ENCODE peak calls at places on chromosomes 7 and 10, in six cellular contexts. N is K562, S is cardiac fibroblast, I is PC-9, C is left ventricle myocardium inferior, Z is fibroblast of pulmonary artery. W is an unnamed sample.

GRCh38 chr7:101200862-101201599 is at the start of gene MOGAT3:
- DNase-seq in N (peak), S (no peak), I (peak), C (no peak), Z (no peak), W (no peak)

GRCh38 chr10:44801383-44802327 is 109.5 kb upstream of the TMEM72 start:
- DNase-seq in N (no peak), S (peak), I (peak), C (peak), Z (peak), W (peak)

GRCh38 chr7:14377646-14378266 is 388.3 kb upstream of the ETV1 start:
- DNase-seq in N (no peak), S (peak), I (no peak), C (no peak), Z (peak), W (peak)

GRCh38 chr10:127552446-127552845 is 3.3 kb downstream of the NPS start:
- DNase-seq in N (no peak), S (no peak), I (no peak), C (no peak), Z (no peak), W (no peak)

GRCh38 chr10:93775330-93775729 is 17.6 kb downstream of the LGI1 start:
- DNase-seq in N (no peak), S (no peak), I (no peak), C (no peak), Z (no peak), W (no peak)

GRCh38 chr10:109956454-109957091 is 33.3 kb upstream of the XPNPEP1 start:
- DNase-seq in N (peak), S (peak), I (no peak), C (no peak), Z (peak), W (peak)

GRCh38 chr7:39022796-39023195 is 45.1 kb downstream of the POU6F2 start:
- DNase-seq in N (no peak), S (no peak), I (no peak), C (no peak), Z (no peak), W (no peak)

GRCh38 chr7:116984917-116985316 is 31.6 kb downstream of the ST7 start:
- DNase-seq in N (peak), S (peak), I (no peak), C (no peak), Z (peak), W (peak)

GRCh38 chr10:28677889-28678686 is 767 bp downstream of the BAMBI start:
- DNase-seq in N (peak), S (peak), I (no peak), C (peak), Z (peak), W (peak)

GRCh38 chr10:2111936-2112335 is 374.6 kb upstream of the ADARB2 start:
- DNase-seq in N (no peak), S (peak), I (no peak), C (no peak), Z (no peak), W (peak)

GRCh38 chr7:1536768-1537630 is 6.5 kb downstream of the MAFK start:
- DNase-seq in N (peak), S (peak), I (peak), C (peak), Z (peak), W (peak)

GRCh38 chr7:64618785-64619456 is 47.0 kb upstream of the ZNF107 start:
- DNase-seq in N (peak), S (peak), I (peak), C (no peak), Z (peak), W (peak)

GRCh38 chr7:27082171-27082570 is 13.6 kb downstream of the HOXA1 start:
- DNase-seq in N (no peak), S (no peak), I (peak), C (no peak), Z (no peak), W (no peak)

GRCh38 chr10:88089498-88089897 is 226.1 kb downstream of the PTEN start:
- DNase-seq in N (no peak), S (no peak), I (no peak), C (no peak), Z (no peak), W (no peak)

GRCh38 chr7:33886100-33886623 is 19.2 kb upstream of the BMPER start:
- DNase-seq in N (peak), S (no peak), I (no peak), C (no peak), Z (no peak), W (peak)

GRCh38 chr10:16867990-16868389 is 50.8 kb upstream of the RSU1 start:
- DNase-seq in N (no peak), S (no peak), I (no peak), C (no peak), Z (no peak), W (no peak)

GRCh38 chr10:2464476-2464875 is 602.9 kb upstream of the PFKP start:
- DNase-seq in N (no peak), S (no peak), I (no peak), C (no peak), Z (no peak), W (no peak)

GRCh38 chr7:80816806-80817205 is 102.0 kb downstream of the SEMA3C start:
- DNase-seq in N (no peak), S (no peak), I (no peak), C (no peak), Z (no peak), W (no peak)

GRCh38 chr10:127853868-127854768 is 38.6 kb downstream of the CLRN3 start:
- DNase-seq in N (peak), S (peak), I (peak), C (peak), Z (peak), W (peak)

GRCh38 chr7:36198854-36199266 is 45.8 kb downstream of the EEPD1 start:
- DNase-seq in N (no peak), S (no peak), I (no peak), C (no peak), Z (no peak), W (no peak)

GRCh38 chr7:100882769-100883526 is 6.6 kb downstream of the UFSP1 start:
- DNase-seq in N (no peak), S (no peak), I (no peak), C (no peak), Z (no peak), W (no peak)

GRCh38 chr10:99530108-99531025 is 2.4 kb upstream of the NKX2-3 start:
- DNase-seq in N (no peak), S (no peak), I (no peak), C (no peak), Z (no peak), W (no peak)
- H3K4me3 ChIP-seq in N (no peak), S (no peak), I (no peak), C (peak), Z (no peak), W (no peak)

GRCh38 chr10:80457554-80458262 is 3.6 kb downstream of the TSPAN14 start:
- DNase-seq in N (no peak), S (no peak), I (no peak), C (no peak), Z (no peak), W (no peak)
- TF ChIP-seq CTCF in N (peak), S (no peak), I (peak), C (no peak), Z (no peak), W (no peak)

DNA sequence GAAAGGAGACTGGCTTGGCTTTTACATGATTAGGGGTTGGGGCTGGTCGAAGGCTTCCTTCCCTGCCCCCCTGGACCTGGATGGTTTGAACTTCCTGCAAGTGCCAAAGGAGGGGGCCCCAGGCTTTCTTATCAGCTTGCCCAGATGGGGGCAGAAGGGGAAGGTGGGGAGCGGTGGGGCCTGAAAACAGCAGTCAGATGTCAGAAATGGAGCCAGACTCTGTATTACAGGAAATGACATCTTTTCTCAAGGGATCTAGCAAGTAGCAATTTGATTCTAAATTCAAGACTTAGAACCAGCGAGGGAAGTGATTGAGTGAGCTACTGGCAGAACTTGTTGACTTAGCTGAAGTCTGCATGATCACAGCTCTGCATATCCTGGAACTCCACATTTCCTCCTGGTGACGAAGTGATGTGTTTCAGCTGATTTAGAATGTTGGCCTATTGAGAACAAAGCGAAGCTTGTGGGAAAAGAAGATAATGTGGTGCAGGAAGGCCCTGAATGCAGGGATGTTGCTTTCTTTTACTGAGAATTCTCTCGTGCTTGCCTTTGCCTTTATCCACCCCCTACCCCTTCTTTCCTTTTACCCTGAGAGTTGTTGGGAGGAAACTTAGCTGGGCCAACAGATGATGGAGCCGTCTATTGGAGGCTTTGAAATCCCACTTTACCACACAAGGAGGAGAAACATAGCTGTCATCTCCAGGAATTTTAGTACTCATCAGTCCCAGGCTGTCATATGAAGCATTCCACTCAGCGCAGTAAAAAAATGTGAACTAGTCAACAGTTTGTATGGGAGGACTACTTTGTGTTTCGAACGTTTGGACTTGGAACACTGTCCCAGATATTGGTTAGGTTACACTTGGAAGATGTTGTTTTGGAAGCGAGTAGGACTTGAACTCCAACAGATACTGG is 43.2 kb downstream of the CCNY start:
- DNase-seq in N (peak), S (peak), I (no peak), C (peak), Z (peak), W (peak)
- H3K4me3 ChIP-seq in N (peak), S (no peak), I (no peak), C (peak), Z (peak), W (no peak)

GRCh38 chr7:99038086-99038855 is 105.6 kb downstream of the SMURF1 start:
- DNase-seq in N (no peak), S (no peak), I (no peak), C (no peak), Z (no peak), W (no peak)

GRCh38 chr7:99037327-99037940 is 106.5 kb downstream of the SMURF1 start:
- DNase-seq in N (no peak), S (no peak), I (no peak), C (no peak), Z (no peak), W (no peak)

GRCh38 chr7:99034932-99035722 is 108.8 kb downstream of the SMURF1 start:
- DNase-seq in N (no peak), S (no peak), I (no peak), C (no peak), Z (no peak), W (no peak)

GRCh38 chr7:99035723-99036530 is 108.0 kb downstream of the SMURF1 start:
- DNase-seq in N (no peak), S (no peak), I (no peak), C (no peak), Z (no peak), W (no peak)

GRCh38 chr7:99036531-99037175 is 107.3 kb downstream of the SMURF1 start:
- DNase-seq in N (peak), S (peak), I (no peak), C (no peak), Z (peak), W (peak)
- TF ChIP-seq CTCF in N (peak), S (peak), I (peak), C (peak), Z (peak), W (peak)

GRCh38 chr7:42233939-42234338 is 3.1 kb downstream of the GLI3 start:
- DNase-seq in N (no peak), S (peak), I (no peak), C (no peak), Z (peak), W (peak)

GRCh38 chr7:42233166-42233565 is 3.8 kb downstream of the GLI3 start:
- DNase-seq in N (no peak), S (peak), I (no peak), C (no peak), Z (peak), W (no peak)

GRCh38 chr7:42232275-42232674 is 4.7 kb downstream of the GLI3 start:
- DNase-seq in N (no peak), S (peak), I (no peak), C (no peak), Z (peak), W (no peak)

GRCh38 chr7:42227931-42228591 is 8.9 kb downstream of the GLI3 start:
- DNase-seq in N (no peak), S (peak), I (no peak), C (peak), Z (no peak), W (peak)

GRCh38 chr7:42231043-42231442 is 6.0 kb downstream of the GLI3 start:
- DNase-seq in N (no peak), S (no peak), I (no peak), C (no peak), Z (no peak), W (no peak)
- H3K4me3 ChIP-seq in N (no peak), S (no peak), I (no peak), C (no peak), Z (no peak), W (no peak)

GRCh38 chr10:22219308-22219707 is 1.5 kb upstream of the EBLN1 start:
- DNase-seq in N (no peak), S (peak), I (no peak), C (no peak), Z (no peak), W (peak)

GRCh38 chr10:22217842-22218241 is at the start of gene EBLN1:
- DNase-seq in N (no peak), S (no peak), I (no peak), C (no peak), Z (no peak), W (no peak)

GRCh38 chr10:22222236-22223190 is 4.7 kb upstream of the EBLN1 start:
- DNase-seq in N (no peak), S (no peak), I (no peak), C (no peak), Z (no peak), W (no peak)

DNA sequence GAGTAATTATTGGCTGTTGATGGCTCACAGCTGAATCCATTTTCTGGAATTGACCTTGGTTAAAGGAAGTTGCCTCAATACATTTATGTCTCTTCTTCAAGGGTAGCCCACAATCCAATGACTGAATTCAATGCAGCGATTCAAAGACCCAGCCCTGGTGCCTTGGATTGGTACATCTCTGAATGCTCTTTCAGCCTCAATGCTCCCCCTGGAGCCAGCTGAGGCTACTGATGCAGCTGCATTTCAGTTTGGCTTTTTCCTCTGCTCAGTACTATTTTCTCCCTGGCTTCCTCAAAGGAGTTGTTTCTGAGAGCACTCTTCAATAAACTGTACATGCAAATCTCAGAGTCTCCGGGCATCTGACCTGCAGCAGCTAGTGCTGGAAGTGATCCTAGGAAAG is 633 bp upstream of the EBLN1 start:
- DNase-seq in N (no peak), S (no peak), I (no peak), C (no peak), Z (peak), W (peak)
- TF ChIP-seq CTCF in N (peak), S (no peak), I (no peak), C (peak), Z (peak), W (peak)